ENCODE peak calls at places on chromosome 6, in six cellular contexts. B is HCT116, Z is upper lobe of left lung, J is breast epithelium, Q is endothelial cell of umbilical vein, F is suprapubic skin. H is an unnamed sample.

GRCh38 chr6:41021832-41022231 is 17.2 kb downstream of the UNC5CL start:
- DNase-seq in J (no peak), Q (peak; percentile 37), Z (no peak), F (no peak), B (no peak), H (no peak)

GRCh38 chr6:28947831-28948270 is 24.1 kb upstream of the TRIM27 start:
- DNase-seq in F (no peak), B (no peak), Z (no peak), J (no peak), Q (peak; percentile 47), H (no peak)

GRCh38 chr6:71393471-71393870 is 104.9 kb downstream of the OGFRL1 start:
- DNase-seq in F (no peak), B (no peak), Z (no peak), Q (peak; percentile 85), J (no peak), H (no peak)

GRCh38 chr6:36609582-36609981 is 15.4 kb downstream of the SRSF3 start:
- DNase-seq in J (no peak), F (peak; percentile 22), Q (no peak), B (no peak), Z (no peak), H (peak; percentile 30)

GRCh38 chr6:170416959-170417606 is 110.5 kb downstream of the FAM120B start:
- DNase-seq in Q (no peak), J (no peak), F (no peak), Z (no peak), B (no peak), H (no peak)

GRCh38 chr6:161630674-161631073 is 356.8 kb upstream of the AGPAT4 start:
- DNase-seq in B (no peak), F (no peak), Z (no peak), J (no peak), Q (no peak), H (no peak)

GRCh38 chr6:142885182-142885867 is 59.7 kb downstream of the HIVEP2 start:
- DNase-seq in B (peak; percentile 94), J (no peak), Q (peak; percentile 98), Z (no peak), F (no peak), H (no peak)

GRCh38 chr6:159941286-159942113 is 27.4 kb upstream of the IGF2R start:
- DNase-seq in Z (no peak), F (no peak), Q (no peak), J (no peak), B (peak; percentile 12), H (no peak)

GRCh38 chr6:158703840-158704822 is 54.3 kb downstream of the SYTL3 start:
- DNase-seq in J (peak; percentile 75), Q (peak; percentile 63), Z (peak; percentile 98), B (peak; percentile 82), F (peak; percentile 88), H (peak; percentile 87)

GRCh38 chr6:62367601-62368000 is 81.6 kb upstream of the KHDRBS2 start:
- DNase-seq in J (no peak), Z (no peak), Q (no peak), B (no peak), F (no peak), H (no peak)

GRCh38 chr6:53800976-53801375 is 6.2 kb downstream of the LRRC1 start:
- DNase-seq in B (no peak), Z (no peak), F (no peak), J (no peak), Q (no peak), H (no peak)

GRCh38 chr6:42396720-42397119 is 55.0 kb downstream of the TRERF1 start:
- DNase-seq in J (no peak), Z (no peak), F (no peak), Q (no peak), B (no peak), H (no peak)

GRCh38 chr6:75076009-75076408 is 129.8 kb downstream of the COL12A1 start:
- DNase-seq in Q (no peak), F (no peak), B (no peak), Z (no peak), J (no peak), H (no peak)

GRCh38 chr6:140051521-140052455 is 677.3 kb upstream of the CITED2 start:
- DNase-seq in J (no peak), Q (peak; percentile 41), Z (no peak), B (no peak), F (no peak), H (no peak)

GRCh38 chr6:111730835-111731234 is 125.2 kb upstream of the TRAF3IP2 start:
- DNase-seq in Q (peak; percentile 89), F (no peak), Z (no peak), B (no peak), J (no peak), H (no peak)

GRCh38 chr6:80457044-80457933 is 350.8 kb downstream of the BCKDHB start:
- DNase-seq in F (peak; percentile 71), Z (no peak), Q (peak; percentile 94), B (peak; percentile 38), J (peak; percentile 67), H (peak; percentile 87)

GRCh38 chr6:64062960-64063683 is 427.5 kb downstream of the PHF3 start:
- DNase-seq in J (no peak), Q (no peak), Z (no peak), B (no peak), F (no peak), H (no peak)

GRCh38 chr6:68776382-68776781 is 141.3 kb downstream of the ADGRB3 start:
- DNase-seq in J (no peak), F (no peak), Z (no peak), B (no peak), Q (no peak), H (no peak)

GRCh38 chr6:24283043-24283985 is 74.5 kb downstream of the DCDC2 start:
- DNase-seq in Z (no peak), B (peak; percentile 65), J (peak; percentile 55), Q (peak; percentile 79), F (no peak), H (peak; percentile 81)

GRCh38 chr6:13297391-13297790 is 30.9 kb downstream of the TBC1D7 start:
- DNase-seq in J (no peak), B (no peak), Z (no peak), F (no peak), Q (no peak), H (no peak)

GRCh38 chr6:3418521-3419060 is 38.3 kb downstream of the SLC22A23 start:
- DNase-seq in J (no peak), Q (peak; percentile 25), F (no peak), B (no peak), Z (no peak), H (no peak)

GRCh38 chr6:144758602-144759001 is 473.5 kb downstream of the UTRN start:
- DNase-seq in Z (no peak), B (peak; percentile 52), J (no peak), F (no peak), Q (peak; percentile 30), H (no peak)

GRCh38 chr6:117380298-117380697 is 45.4 kb downstream of the ROS1 start:
- DNase-seq in F (no peak), Z (no peak), B (no peak), J (no peak), Q (no peak), H (no peak)

GRCh38 chr6:117384659-117385058 is 41.1 kb downstream of the ROS1 start:
- DNase-seq in Z (no peak), F (no peak), B (no peak), J (no peak), Q (no peak), H (no peak)

GRCh38 chr6:117387454-117387974 is 38.2 kb downstream of the ROS1 start:
- DNase-seq in Z (no peak), F (no peak), J (no peak), B (no peak), Q (no peak), H (no peak)

GRCh38 chr6:117381749-117382148 is 44.0 kb downstream of the ROS1 start:
- DNase-seq in Z (no peak), F (no peak), J (no peak), Q (no peak), B (no peak), H (no peak)
- TF ChIP-seq POLR2AphosphoS5 in Z (no peak), F (no peak), J (no peak), Q (no peak), B (no peak), H (no peak)

DNA sequence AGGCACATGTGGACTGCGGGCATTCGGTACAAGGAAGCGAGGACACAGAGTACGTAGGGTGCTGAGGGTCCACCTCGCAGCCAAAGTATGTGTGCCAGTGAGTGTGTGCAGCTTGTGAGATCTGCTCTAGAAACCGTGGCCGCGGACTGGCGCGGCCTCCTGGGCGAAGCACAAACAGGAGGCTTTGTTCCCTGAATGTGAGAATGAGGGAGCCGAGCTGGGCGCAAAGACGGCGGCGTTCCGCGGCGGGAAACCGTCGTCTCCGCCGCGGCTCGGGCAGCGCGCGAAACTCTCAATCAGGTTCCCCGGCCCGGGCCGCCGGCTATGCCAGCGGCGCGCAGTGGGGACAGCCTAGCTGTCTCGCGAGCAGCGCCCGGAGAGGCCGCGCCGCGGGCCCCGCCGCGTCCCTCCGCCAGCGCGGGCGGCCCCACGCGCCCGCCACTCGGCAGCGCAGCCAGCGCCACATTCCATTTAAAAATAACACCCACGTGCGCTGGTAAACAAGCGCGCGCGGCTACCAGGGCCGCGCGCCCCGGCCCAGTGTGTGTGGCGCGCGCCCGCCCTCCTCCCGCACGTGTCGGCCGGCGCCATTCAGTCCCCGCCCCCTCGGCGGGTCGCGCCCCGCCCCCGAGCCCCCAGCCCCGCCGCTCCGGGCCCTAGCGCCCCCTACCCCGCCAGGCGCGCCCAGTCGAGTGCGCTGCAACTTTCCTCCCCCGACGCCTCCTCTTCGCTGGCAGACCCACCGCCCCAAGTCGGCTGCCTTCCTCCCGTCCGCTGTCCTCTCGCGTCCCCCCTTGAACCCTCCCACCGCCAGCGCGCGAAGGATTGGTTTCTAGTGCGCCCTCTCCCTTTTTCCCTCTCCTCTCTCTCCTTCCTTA is 3.0 kb upstream of the FOXO3 start:
- DNase-seq in Z (peak; percentile 97), J (peak; percentile 75), F (peak; percentile 74), B (no peak), Q (peak; percentile 51), H (peak; percentile 79)
- TF ChIP-seq POLR2A in Z (peak; percentile 19), J (no peak), F (no peak), B (no peak), Q (no peak), H (no peak)

DNA sequence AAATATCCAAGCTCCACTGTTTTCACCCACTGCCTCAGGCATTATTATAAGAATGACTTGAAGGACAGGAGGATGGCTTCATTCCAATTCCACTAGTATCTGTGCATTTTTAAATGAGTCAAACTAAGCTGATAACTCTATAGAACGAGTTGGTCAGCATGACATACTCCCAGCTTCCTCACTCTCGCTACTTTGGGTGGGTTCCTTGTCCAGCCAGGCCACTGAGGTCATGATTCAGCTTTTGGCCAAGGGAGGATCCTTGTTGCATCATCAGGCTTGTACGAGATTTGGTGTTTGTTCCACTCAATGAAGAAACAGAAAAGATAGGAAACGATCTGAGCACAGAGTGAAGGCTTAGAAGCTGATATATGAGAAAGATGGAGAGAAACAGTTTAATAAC is 19.8 kb downstream of the NEDD9 start:
- DNase-seq in Z (no peak), J (no peak), B (no peak), F (no peak), Q (peak; percentile 71), H (peak; percentile 83)
- TF ChIP-seq POLR2AphosphoS5 in Z (peak; percentile 89), J (peak; percentile 30), B (no peak), F (no peak), Q (no peak), H (no peak)

GRCh38 chr6:8437813-8438212 is 2.5 kb upstream of the SLC35B3 start:
- DNase-seq in J (no peak), B (no peak), F (no peak), Z (no peak), Q (no peak), H (no peak)

GRCh38 chr6:8435845-8436168 is 462 bp upstream of the SLC35B3 start:
- DNase-seq in Q (no peak), Z (no peak), F (no peak), J (no peak), B (no peak), H (no peak)

GRCh38 chr6:8434727-8435092 is 635 bp downstream of the SLC35B3 start:
- DNase-seq in B (no peak), F (no peak), J (no peak), Z (no peak), Q (no peak), H (no peak)

GRCh38 chr6:8436956-8437355 is 1.6 kb upstream of the SLC35B3 start:
- DNase-seq in B (no peak), F (no peak), Z (no peak), J (no peak), Q (no peak), H (no peak)

GRCh38 chr6:8435093-8435844 is at the start of gene SLC35B3:
- DNase-seq in Q (peak; percentile 91), F (peak; percentile 96), B (peak; percentile 74), J (peak; percentile 93), Z (peak; percentile 100), H (peak; percentile 97)
- TF ChIP-seq POLR2A in Q (peak; percentile 83), F (peak; percentile 65), B (peak; percentile 84), J (peak; percentile 72), Z (peak; percentile 96), H (peak; percentile 86)

H was measured in sigmoid colon.